ENCODE peak calls at places on chromosome 12, in eight cellular contexts. One of them, this sample, is unnamed.

GRCh38 chr12:49687941-49688340 is 19.3 kb downstream of the FMNL3 start:
- DNase-seq in mucosa of gallbladder: no peak
- DNase-seq in iris pigment epithelial cell: no peak
- DNase-seq in activated CD4-positive, alpha-beta T cell treated with anti-CD3 and anti-CD28 coated beads, Interleukin-2, amount 50 U/mL, for 1 hour: no peak
- DNase-seq in colonic mucosa: no peak
- DNase-seq in kidney tubule cell: no peak
- DNase-seq in iPS-NIHi11: peak
- DNase-seq in activated CD8-positive, alpha-beta T cell treated with anti-CD3 and anti-CD28 coated beads for 36 hours: no peak
- DNase-seq in this sample: no peak

GRCh38 chr12:84336231-84336630 is 576.4 kb downstream of the SLC6A15 start:
- DNase-seq in iris pigment epithelial cell: peak
- DNase-seq in activated CD8-positive, alpha-beta T cell treated with anti-CD3 and anti-CD28 coated beads for 36 hours: no peak
- DNase-seq in colonic mucosa: no peak
- DNase-seq in mucosa of gallbladder: no peak
- DNase-seq in kidney tubule cell: no peak
- DNase-seq in activated CD4-positive, alpha-beta T cell treated with anti-CD3 and anti-CD28 coated beads, Interleukin-2, amount 50 U/mL, for 1 hour: no peak
- DNase-seq in iPS-NIHi11: no peak
- DNase-seq in this sample: no peak

GRCh38 chr12:93741741-93742085 is 64.5 kb downstream of the CRADD start:
- DNase-seq in activated CD4-positive, alpha-beta T cell treated with anti-CD3 and anti-CD28 coated beads, Interleukin-2, amount 50 U/mL, for 1 hour: peak
- DNase-seq in iPS-NIHi11: peak
- DNase-seq in colonic mucosa: peak
- DNase-seq in iris pigment epithelial cell: no peak
- DNase-seq in kidney tubule cell: peak
- DNase-seq in activated CD8-positive, alpha-beta T cell treated with anti-CD3 and anti-CD28 coated beads for 36 hours: peak
- DNase-seq in mucosa of gallbladder: no peak
- DNase-seq in this sample: no peak

GRCh38 chr12:57418255-57418654 is 12.6 kb downstream of the R3HDM2 start:
- DNase-seq in iPS-NIHi11: no peak
- DNase-seq in colonic mucosa: no peak
- DNase-seq in iris pigment epithelial cell: no peak
- DNase-seq in mucosa of gallbladder: no peak
- DNase-seq in activated CD8-positive, alpha-beta T cell treated with anti-CD3 and anti-CD28 coated beads for 36 hours: no peak
- DNase-seq in activated CD4-positive, alpha-beta T cell treated with anti-CD3 and anti-CD28 coated beads, Interleukin-2, amount 50 U/mL, for 1 hour: no peak
- DNase-seq in kidney tubule cell: no peak
- DNase-seq in this sample: peak

GRCh38 chr12:53097207-53097563 is 282 bp upstream of the IGFBP6 start:
- DNase-seq in mucosa of gallbladder: no peak
- DNase-seq in iPS-NIHi11: peak
- DNase-seq in activated CD4-positive, alpha-beta T cell treated with anti-CD3 and anti-CD28 coated beads, Interleukin-2, amount 50 U/mL, for 1 hour: no peak
- DNase-seq in iris pigment epithelial cell: peak
- DNase-seq in kidney tubule cell: no peak
- DNase-seq in colonic mucosa: no peak
- DNase-seq in activated CD8-positive, alpha-beta T cell treated with anti-CD3 and anti-CD28 coated beads for 36 hours: no peak
- DNase-seq in this sample: no peak

GRCh38 chr12:93484315-93484981 is 17.1 kb downstream of the MRPL42 start:
- DNase-seq in mucosa of gallbladder: no peak
- DNase-seq in colonic mucosa: no peak
- DNase-seq in activated CD4-positive, alpha-beta T cell treated with anti-CD3 and anti-CD28 coated beads, Interleukin-2, amount 50 U/mL, for 1 hour: no peak
- DNase-seq in activated CD8-positive, alpha-beta T cell treated with anti-CD3 and anti-CD28 coated beads for 36 hours: no peak
- DNase-seq in kidney tubule cell: peak
- DNase-seq in iris pigment epithelial cell: peak
- DNase-seq in iPS-NIHi11: no peak
- DNase-seq in this sample: peak

GRCh38 chr12:105190530-105190929 is 45.4 kb downstream of the APPL2 start:
- DNase-seq in colonic mucosa: no peak
- DNase-seq in iPS-NIHi11: no peak
- DNase-seq in activated CD8-positive, alpha-beta T cell treated with anti-CD3 and anti-CD28 coated beads for 36 hours: no peak
- DNase-seq in iris pigment epithelial cell: no peak
- DNase-seq in mucosa of gallbladder: no peak
- DNase-seq in activated CD4-positive, alpha-beta T cell treated with anti-CD3 and anti-CD28 coated beads, Interleukin-2, amount 50 U/mL, for 1 hour: no peak
- DNase-seq in kidney tubule cell: no peak
- DNase-seq in this sample: no peak

GRCh38 chr12:46554461-46554860 is 181.9 kb upstream of the SLC38A2 start:
- DNase-seq in mucosa of gallbladder: no peak
- DNase-seq in activated CD4-positive, alpha-beta T cell treated with anti-CD3 and anti-CD28 coated beads, Interleukin-2, amount 50 U/mL, for 1 hour: no peak
- DNase-seq in iris pigment epithelial cell: no peak
- DNase-seq in kidney tubule cell: no peak
- DNase-seq in activated CD8-positive, alpha-beta T cell treated with anti-CD3 and anti-CD28 coated beads for 36 hours: no peak
- DNase-seq in colonic mucosa: no peak
- DNase-seq in iPS-NIHi11: no peak
- DNase-seq in this sample: no peak

GRCh38 chr12:109735825-109736551 is 22.4 kb downstream of the FAM222A start:
- DNase-seq in activated CD8-positive, alpha-beta T cell treated with anti-CD3 and anti-CD28 coated beads for 36 hours: peak
- DNase-seq in mucosa of gallbladder: no peak
- DNase-seq in kidney tubule cell: no peak
- DNase-seq in colonic mucosa: no peak
- DNase-seq in iPS-NIHi11: no peak
- DNase-seq in activated CD4-positive, alpha-beta T cell treated with anti-CD3 and anti-CD28 coated beads, Interleukin-2, amount 50 U/mL, for 1 hour: no peak
- DNase-seq in iris pigment epithelial cell: no peak
- DNase-seq in this sample: peak

GRCh38 chr12:26651566-26652188 is 181.3 kb downstream of the ITPR2 start:
- DNase-seq in iPS-NIHi11: peak
- DNase-seq in activated CD8-positive, alpha-beta T cell treated with anti-CD3 and anti-CD28 coated beads for 36 hours: peak
- DNase-seq in activated CD4-positive, alpha-beta T cell treated with anti-CD3 and anti-CD28 coated beads, Interleukin-2, amount 50 U/mL, for 1 hour: no peak
- DNase-seq in kidney tubule cell: peak
- DNase-seq in mucosa of gallbladder: peak
- DNase-seq in iris pigment epithelial cell: peak
- DNase-seq in colonic mucosa: peak
- DNase-seq in this sample: peak

GRCh38 chr12:96502477-96502876 is 13.1 kb downstream of the CFAP54 start:
- DNase-seq in iris pigment epithelial cell: peak
- DNase-seq in mucosa of gallbladder: no peak
- DNase-seq in iPS-NIHi11: no peak
- DNase-seq in colonic mucosa: no peak
- DNase-seq in activated CD8-positive, alpha-beta T cell treated with anti-CD3 and anti-CD28 coated beads for 36 hours: peak
- DNase-seq in kidney tubule cell: peak
- DNase-seq in activated CD4-positive, alpha-beta T cell treated with anti-CD3 and anti-CD28 coated beads, Interleukin-2, amount 50 U/mL, for 1 hour: no peak
- DNase-seq in this sample: no peak